ENCODE peak calls at places on chromosomes 4 and X, in eight cellular contexts. One of them, this sample, is unnamed.

GRCh38 chr4:40699648-40700047 is 50.1 kb upstream of the NSUN7 start:
- DNase-seq in HFFc6: peak; percentile 32
- DNase-seq in DMS153: no peak
- DNase-seq in dermis microvascular lymphatic vessel endothelial cell: no peak
- DNase-seq in mesendoderm: no peak
- DNase-seq in NCI-H2029 treated with DMSO at 0.1 percent for 48 hours: no peak
- DNase-seq in RPMI7951: peak; percentile 70
- DNase-seq in HT-29: no peak
- DNase-seq in this sample: no peak

GRCh38 chr4:53767503-53767902 is 176.2 kb upstream of the LNX1 start:
- DNase-seq in HFFc6: peak; percentile 32
- DNase-seq in DMS153: no peak
- DNase-seq in dermis microvascular lymphatic vessel endothelial cell: no peak
- DNase-seq in mesendoderm: no peak
- DNase-seq in NCI-H2029 treated with DMSO at 0.1 percent for 48 hours: no peak
- DNase-seq in RPMI7951: peak; percentile 58
- DNase-seq in HT-29: no peak
- DNase-seq in this sample: no peak

GRCh38 chr4:123449780-123450179 is 53.2 kb downstream of the SPRY1 start:
- DNase-seq in HFFc6: peak; percentile 61
- DNase-seq in DMS153: no peak
- DNase-seq in dermis microvascular lymphatic vessel endothelial cell: peak; percentile 45
- DNase-seq in mesendoderm: no peak
- DNase-seq in NCI-H2029 treated with DMSO at 0.1 percent for 48 hours: no peak
- DNase-seq in RPMI7951: peak; percentile 57
- DNase-seq in HT-29: peak; percentile 69
- DNase-seq in this sample: no peak

GRCh38 chrX:97616883-97617510 is 733.3 kb downstream of the RPA4 start:
- DNase-seq in HFFc6: peak; percentile 64
- DNase-seq in DMS153: no peak
- DNase-seq in dermis microvascular lymphatic vessel endothelial cell: peak; percentile 78
- DNase-seq in mesendoderm: peak; percentile 16
- DNase-seq in NCI-H2029 treated with DMSO at 0.1 percent for 48 hours: no peak
- DNase-seq in RPMI7951: peak; percentile 67
- DNase-seq in HT-29: peak; percentile 74
- DNase-seq in this sample: no peak

GRCh38 chr4:152243890-152244595 is 291.8 kb downstream of the FBXW7 start:
- DNase-seq in HFFc6: no peak
- DNase-seq in DMS153: peak; percentile 37
- DNase-seq in dermis microvascular lymphatic vessel endothelial cell: peak; percentile 98
- DNase-seq in mesendoderm: no peak
- DNase-seq in NCI-H2029 treated with DMSO at 0.1 percent for 48 hours: no peak
- DNase-seq in RPMI7951: peak; percentile 65
- DNase-seq in HT-29: no peak
- DNase-seq in this sample: no peak

GRCh38 chr4:158253350-158253980 is 43.2 kb downstream of the TMEM144 start:
- DNase-seq in HFFc6: peak; percentile 65
- DNase-seq in DMS153: peak; percentile 6
- DNase-seq in dermis microvascular lymphatic vessel endothelial cell: peak; percentile 56
- DNase-seq in mesendoderm: peak; percentile 58
- DNase-seq in NCI-H2029 treated with DMSO at 0.1 percent for 48 hours: peak; percentile 12
- DNase-seq in RPMI7951: peak; percentile 49
- DNase-seq in HT-29: peak; percentile 71
- DNase-seq in this sample: no peak

GRCh38 chr4:87050596-87050995 is 115.8 kb downstream of the AFF1 start:
- DNase-seq in HFFc6: no peak
- DNase-seq in DMS153: no peak
- DNase-seq in dermis microvascular lymphatic vessel endothelial cell: no peak
- DNase-seq in mesendoderm: no peak
- DNase-seq in NCI-H2029 treated with DMSO at 0.1 percent for 48 hours: no peak
- DNase-seq in RPMI7951: no peak
- DNase-seq in HT-29: no peak
- DNase-seq in this sample: no peak

GRCh38 chr4:177367336-177367735 is 57.7 kb downstream of the NEIL3 start:
- DNase-seq in HFFc6: peak; percentile 48
- DNase-seq in DMS153: no peak
- DNase-seq in dermis microvascular lymphatic vessel endothelial cell: no peak
- DNase-seq in mesendoderm: peak; percentile 62
- DNase-seq in NCI-H2029 treated with DMSO at 0.1 percent for 48 hours: no peak
- DNase-seq in RPMI7951: peak; percentile 6
- DNase-seq in HT-29: peak; percentile 17
- DNase-seq in this sample: no peak

GRCh38 chr4:10115657-10116624 is 658 bp downstream of the WDR1 start:
- DNase-seq in HFFc6: no peak
- DNase-seq in DMS153: peak; percentile 22
- DNase-seq in dermis microvascular lymphatic vessel endothelial cell: peak; percentile 47
- DNase-seq in mesendoderm: peak; percentile 60
- DNase-seq in NCI-H2029 treated with DMSO at 0.1 percent for 48 hours: peak; percentile 10
- DNase-seq in RPMI7951: no peak
- DNase-seq in HT-29: peak; percentile 69
- DNase-seq in this sample: peak; percentile 63

GRCh38 chrX:143094501-143095110 is 68.9 kb downstream of the SPANXN4 start:
- DNase-seq in HFFc6: no peak
- DNase-seq in DMS153: no peak
- DNase-seq in dermis microvascular lymphatic vessel endothelial cell: no peak
- DNase-seq in mesendoderm: peak; percentile 0
- DNase-seq in NCI-H2029 treated with DMSO at 0.1 percent for 48 hours: no peak
- DNase-seq in RPMI7951: no peak
- DNase-seq in HT-29: no peak
- DNase-seq in this sample: no peak

GRCh38 chr4:116387942-116388474 is 697.4 kb downstream of the TRAM1L1 start:
- DNase-seq in HFFc6: no peak
- DNase-seq in DMS153: no peak
- DNase-seq in dermis microvascular lymphatic vessel endothelial cell: no peak
- DNase-seq in mesendoderm: no peak
- DNase-seq in NCI-H2029 treated with DMSO at 0.1 percent for 48 hours: no peak
- DNase-seq in RPMI7951: no peak
- DNase-seq in HT-29: no peak
- DNase-seq in this sample: no peak

GRCh38 chrX:49071877-49072711 is 1.7 kb downstream of the PRAF2 start:
- DNase-seq in HFFc6: peak; percentile 53
- DNase-seq in DMS153: no peak
- DNase-seq in dermis microvascular lymphatic vessel endothelial cell: no peak
- DNase-seq in mesendoderm: peak; percentile 48
- DNase-seq in NCI-H2029 treated with DMSO at 0.1 percent for 48 hours: no peak
- DNase-seq in RPMI7951: no peak
- DNase-seq in HT-29: no peak
- DNase-seq in this sample: no peak

GRCh38 chrX:42366181-42366580 is 411.8 kb downstream of the PPP1R2C start:
- DNase-seq in HFFc6: no peak
- DNase-seq in DMS153: no peak
- DNase-seq in dermis microvascular lymphatic vessel endothelial cell: no peak
- DNase-seq in mesendoderm: no peak
- DNase-seq in NCI-H2029 treated with DMSO at 0.1 percent for 48 hours: no peak
- DNase-seq in RPMI7951: no peak
- DNase-seq in HT-29: no peak
- DNase-seq in this sample: no peak

GRCh38 chr4:4985844-4986243 is 33.4 kb downstream of the CYTL1 start:
- DNase-seq in HFFc6: peak; percentile 33
- DNase-seq in DMS153: no peak
- DNase-seq in dermis microvascular lymphatic vessel endothelial cell: peak; percentile 32
- DNase-seq in mesendoderm: peak; percentile 65
- DNase-seq in NCI-H2029 treated with DMSO at 0.1 percent for 48 hours: no peak
- DNase-seq in RPMI7951: peak; percentile 42
- DNase-seq in HT-29: peak; percentile 12
- DNase-seq in this sample: no peak

This sample was measured in HL-60.